ENCODE peak calls at places on chromosomes 3 and 15, in ten cellular contexts. I is adrenal gland; Z is left lung; B is fibroblast of lung; Y is OCI-LY7; F is progenitor cell of endocrine pancreas; K is CD8-positive, alpha-beta T cell; D is activated B cell treated with CpG ODN at 0.5 μM for 24 hours; U is IMR-90; E is H9. A is an unnamed sample.

GRCh38 chr15:67173015-67173414 is 81.4 kb downstream of the AAGAB start:
- DNase-seq in B (no peak), D (no peak), K (no peak), I (no peak), E (no peak), F (no peak), U (no peak), Z (no peak), Y (no peak), A (no peak)

GRCh38 chr3:58013973-58014649 is 5.9 kb downstream of the FLNB start:
- DNase-seq in U (peak), F (no peak), I (no peak), Y (no peak), B (peak), E (no peak), K (no peak), D (no peak), Z (peak), A (no peak)

GRCh38 chr3:120461416-120461815 is 10.6 kb upstream of the FSTL1 start:
- DNase-seq in K (no peak), Y (no peak), D (no peak), U (peak), E (no peak), I (no peak), F (no peak), Z (no peak), B (no peak), A (no peak)

GRCh38 chr15:38254065-38254883 is 1.6 kb downstream of the SPRED1 start:
- DNase-seq in E (no peak), U (peak), B (peak), K (peak), Y (peak), Z (peak), I (peak), D (no peak), F (no peak), A (no peak)

GRCh38 chr3:50502584-50503423 is 630 bp downstream of the CACNA2D2 start:
- DNase-seq in F (peak), I (no peak), D (peak), Z (no peak), K (peak), B (no peak), E (peak), Y (no peak), U (no peak), A (no peak)

GRCh38 chr3:59573911-59574310 is 524.1 kb upstream of the CFAP20DC start:
- DNase-seq in U (peak), B (peak), Z (no peak), D (no peak), I (peak), F (no peak), Y (no peak), E (no peak), K (no peak), A (no peak)

GRCh38 chr3:140467916-140468315 is 209.9 kb upstream of the TRIM42 start:
- DNase-seq in D (no peak), Y (no peak), K (no peak), B (peak), F (no peak), Z (no peak), E (no peak), U (no peak), I (no peak), A (no peak)

GRCh38 chr3:46006646-46007045 is 11.0 kb upstream of the FYCO1 start:
- DNase-seq in E (no peak), B (peak), U (peak), K (no peak), Z (no peak), F (no peak), D (no peak), Y (no peak), I (no peak), A (no peak)

GRCh38 chr3:12246758-12247157 is 42.1 kb upstream of the PPARG start:
- DNase-seq in U (no peak), Z (no peak), I (no peak), B (no peak), D (no peak), Y (no peak), F (no peak), E (no peak), K (no peak), A (no peak)

GRCh38 chr3:11236588-11237461 is 35.4 kb upstream of the ATG7 start:
- DNase-seq in U (peak), K (peak), B (peak), I (peak), E (peak), Z (peak), Y (peak), F (peak), D (peak), A (peak)

GRCh38 chr15:52406601-52407000 is 111.0 kb upstream of the MYO5C start:
- DNase-seq in Z (no peak), K (no peak), Y (no peak), U (no peak), B (peak), F (no peak), D (no peak), E (no peak), I (no peak), A (no peak)

GRCh38 chr3:72347819-72348319 is 500.4 kb downstream of the SHQ1 start:
- DNase-seq in E (peak), I (peak), D (no peak), Z (peak), U (no peak), K (peak), F (peak), Y (no peak), B (peak), A (peak)

GRCh38 chr3:129123314-129124060 is 1.9 kb upstream of the RAB43 start:
- DNase-seq in I (no peak), F (no peak), K (no peak), D (no peak), E (no peak), U (peak), Z (no peak), B (peak), Y (peak), A (no peak)

GRCh38 chr3:188780188-188781147 is 391.3 kb upstream of the TPRG1 start:
- DNase-seq in E (no peak), I (no peak), B (peak), F (no peak), Y (no peak), Z (peak), K (no peak), D (no peak), U (no peak), A (no peak)

GRCh38 chr15:40283615-40284306 is 897 bp upstream of the ANKRD63 start:
- DNase-seq in Z (no peak), I (no peak), U (no peak), D (no peak), B (no peak), F (no peak), Y (no peak), K (no peak), E (no peak), A (no peak)

GRCh38 chr15:40281057-40281850 is 1.6 kb downstream of the ANKRD63 start:
- DNase-seq in B (no peak), Y (no peak), K (no peak), F (no peak), Z (no peak), E (peak), U (no peak), I (no peak), D (no peak), A (no peak)

GRCh38 chr15:40280260-40281056 is 2.4 kb downstream of the ANKRD63 start:
- DNase-seq in F (no peak), Z (no peak), Y (no peak), B (no peak), I (no peak), K (no peak), E (peak), D (no peak), U (no peak), A (no peak)

GRCh38 chr15:40282870-40283614 is at the start of gene ANKRD63:
- DNase-seq in D (peak), K (peak), Y (no peak), F (no peak), U (no peak), E (no peak), B (no peak), Z (no peak), I (no peak), A (no peak)

DNA sequence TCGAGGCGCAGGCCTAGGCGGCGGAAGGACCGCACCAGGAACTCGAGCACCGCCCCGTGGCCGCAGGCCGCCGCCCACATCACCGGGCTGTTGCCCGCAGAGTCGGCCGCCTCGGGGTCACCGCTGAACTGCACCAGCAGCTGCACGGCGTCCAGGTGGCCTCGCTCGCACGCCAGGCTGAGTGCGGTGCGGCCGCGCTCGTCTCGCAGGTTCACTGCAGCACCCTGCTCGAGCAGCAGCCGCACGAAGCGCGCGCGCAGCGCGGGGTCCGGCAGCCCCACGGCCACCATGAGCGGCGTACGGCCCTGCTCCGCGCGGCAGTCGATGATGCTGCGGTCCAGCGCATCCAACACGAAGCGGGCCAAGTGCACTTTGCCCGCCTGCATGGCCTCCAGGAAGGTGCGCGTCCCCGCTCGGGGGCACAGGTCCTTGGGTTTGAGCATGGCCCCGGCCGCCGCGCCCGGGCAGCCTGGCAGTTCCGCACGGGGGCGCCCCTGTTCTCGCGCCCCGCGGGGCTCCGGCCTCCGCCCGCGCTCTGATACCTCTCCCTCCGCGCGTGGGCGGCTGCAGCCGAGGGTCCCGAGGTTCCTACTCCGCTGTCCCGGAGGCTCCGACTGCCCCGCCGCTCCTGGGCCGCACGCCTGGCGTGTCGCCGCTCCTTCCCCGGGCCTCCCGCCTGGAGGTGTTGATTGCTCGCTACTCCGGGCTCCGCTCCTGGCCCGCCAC is 557 bp downstream of the ANKRD63 start:
- DNase-seq in E (peak), K (peak), D (peak), U (no peak), I (no peak), Y (no peak), Z (no peak), B (no peak), F (peak), A (peak)
- TF ChIP-seq CTCF in E (peak), K (peak), D (no peak), U (peak), I (no peak), Y (peak), Z (peak), B (no peak), F (peak), A (peak)

DNA sequence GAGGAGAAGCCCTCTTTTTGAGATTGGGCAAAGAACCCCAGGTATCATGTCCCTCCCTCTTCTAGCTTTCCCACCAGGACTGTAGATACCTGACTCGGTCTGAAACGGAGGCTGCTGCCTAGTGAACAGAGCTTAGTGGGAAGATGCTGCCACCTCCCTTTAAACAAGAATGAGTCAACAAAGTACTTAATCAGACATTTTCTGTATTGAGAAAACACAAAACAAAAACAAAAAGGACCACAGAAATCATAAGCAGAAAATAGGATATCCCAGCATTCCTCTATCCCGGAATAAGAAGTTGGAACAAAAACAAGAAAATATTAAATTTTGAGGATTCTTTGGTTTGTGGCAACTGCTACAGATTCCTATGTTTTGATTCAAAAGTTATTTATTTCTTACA is 51.7 kb upstream of the COL8A1 start:
- DNase-seq in Z (no peak), K (no peak), Y (no peak), I (no peak), B (peak), D (no peak), E (no peak), U (no peak), F (no peak), A (no peak)
- TF ChIP-seq CTCF in Z (no peak), K (no peak), Y (no peak), I (no peak), B (no peak), D (no peak), E (no peak), U (no peak), F (no peak), A (no peak)

DNA sequence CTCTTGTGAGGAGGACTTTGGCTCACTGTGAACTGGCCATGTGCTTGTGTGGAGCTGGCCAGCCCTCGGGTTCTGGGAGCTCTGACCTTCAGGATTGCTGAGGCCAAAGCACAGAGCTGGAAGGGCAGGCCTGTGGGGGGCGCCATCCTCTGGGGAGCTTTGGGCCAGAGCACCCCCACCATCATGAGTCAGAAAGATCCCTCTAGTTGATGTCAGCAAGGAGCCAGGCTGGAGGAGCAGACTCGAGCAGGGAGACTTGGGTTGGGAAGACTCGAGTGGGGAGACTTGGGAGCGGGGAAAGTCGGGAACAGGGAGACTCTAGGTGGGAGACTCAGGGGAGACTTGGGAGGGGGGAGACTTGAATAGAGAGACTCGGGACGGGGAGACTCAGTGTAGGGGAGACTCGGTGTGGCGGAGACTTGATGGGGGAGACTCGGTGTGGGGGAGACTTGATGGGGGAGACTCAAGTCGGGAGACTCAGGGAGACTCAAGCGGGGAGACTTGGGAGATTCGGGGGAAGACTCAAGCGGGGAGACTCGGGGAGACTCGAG is 37.7 kb upstream of the PLXNA1 start:
- DNase-seq in F (no peak), D (no peak), K (no peak), Y (no peak), I (no peak), E (peak), Z (no peak), B (no peak), U (no peak), A (no peak)
- TF ChIP-seq CTCF in F (no peak), D (no peak), K (no peak), Y (peak), I (no peak), E (peak), Z (no peak), B (no peak), U (no peak), A (no peak)

GRCh38 chr3:172201136-172201989 is 162.0 kb downstream of the FNDC3B start:
- DNase-seq in B (peak), K (no peak), D (no peak), Y (no peak), I (peak), E (no peak), U (peak), Z (peak), F (no peak), A (no peak)

GRCh38 chr3:172202797-172203196 is 163.4 kb downstream of the FNDC3B start:
- DNase-seq in I (no peak), B (no peak), K (no peak), D (no peak), Y (no peak), F (no peak), E (no peak), Z (no peak), U (no peak), A (no peak)

GRCh38 chr3:172203522-172204258 is 164.3 kb downstream of the FNDC3B start:
- DNase-seq in I (no peak), Y (no peak), K (no peak), B (no peak), U (no peak), Z (no peak), F (no peak), D (no peak), E (no peak), A (no peak)

GRCh38 chr3:172199850-172200369 is 160.5 kb downstream of the FNDC3B start:
- DNase-seq in I (no peak), Y (no peak), Z (no peak), K (no peak), D (no peak), E (no peak), F (no peak), B (no peak), U (no peak), A (no peak)

GRCh38 chr3:172201990-172202318 is 162.6 kb downstream of the FNDC3B start:
- DNase-seq in E (no peak), K (no peak), I (no peak), Z (no peak), U (peak), D (no peak), F (no peak), B (peak), Y (no peak), A (no peak)
- TF ChIP-seq CTCF in E (no peak), K (no peak), I (no peak), Z (no peak), U (peak), D (no peak), F (no peak), B (peak), Y (no peak), A (no peak)

DNA sequence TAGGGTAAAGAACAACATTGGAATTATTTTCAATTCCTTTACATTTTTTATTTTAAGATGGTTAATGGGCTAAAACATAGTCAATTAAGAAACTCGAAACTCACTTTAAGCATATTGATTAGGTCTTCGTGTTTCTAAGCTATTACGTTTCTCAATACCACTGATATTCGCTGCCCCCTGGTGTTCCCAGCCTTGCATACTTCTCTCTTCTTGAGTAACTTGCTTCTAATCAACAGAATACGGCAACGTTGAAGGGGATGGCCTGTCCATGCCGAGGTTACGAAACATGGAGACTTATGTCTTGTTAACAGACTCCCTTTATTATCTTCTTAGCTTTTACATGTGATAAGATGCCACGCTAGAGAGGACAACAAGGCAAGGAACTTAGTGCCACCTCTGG is 43.6 kb downstream of the ROBO1 start:
- DNase-seq in Z (no peak), U (no peak), K (no peak), F (no peak), D (no peak), E (peak), I (no peak), B (no peak), Y (no peak), A (no peak)
- TF ChIP-seq CTCF in Z (no peak), U (no peak), K (no peak), F (peak), D (no peak), E (peak), I (no peak), B (no peak), Y (peak), A (no peak)

DNA sequence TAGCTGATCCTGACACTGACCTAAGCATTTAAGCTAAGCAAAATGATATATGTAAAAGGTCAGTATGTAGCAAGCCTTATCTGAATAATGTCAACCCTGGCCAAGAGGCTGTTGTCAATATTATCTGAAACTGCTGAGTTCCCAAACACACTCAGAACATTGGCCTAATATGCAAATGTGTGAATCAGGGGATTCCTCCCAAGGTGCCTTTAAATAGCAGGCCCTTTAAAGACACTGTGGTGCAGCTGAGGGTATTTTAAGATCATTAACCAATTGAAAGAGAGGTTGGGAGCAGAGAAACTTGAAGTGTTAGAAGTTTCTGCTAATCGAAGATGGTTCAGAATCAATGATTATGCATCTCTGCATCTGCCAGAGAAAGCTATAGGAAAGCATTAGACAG is 207.0 kb downstream of the NTRK3 start:
- DNase-seq in Y (no peak), I (no peak), U (no peak), Z (no peak), E (no peak), F (no peak), D (no peak), K (no peak), B (no peak), A (no peak)
- TF ChIP-seq CTCF in Y (no peak), I (no peak), U (no peak), Z (no peak), E (no peak), F (no peak), D (no peak), K (no peak), B (no peak), A (no peak)

GRCh38 chr3:23884481-23884880 is 32.3 kb downstream of the NKIRAS1 start:
- DNase-seq in K (no peak), U (no peak), I (no peak), Y (no peak), E (no peak), D (no peak), Z (no peak), F (no peak), B (no peak), A (no peak)
- TF ChIP-seq CTCF in K (no peak), U (peak), I (no peak), Y (peak), E (peak), D (no peak), Z (no peak), F (peak), B (no peak), A (no peak)

GRCh38 chr3:195849322-195850074 is 37.8 kb upstream of the MUC4 start:
- DNase-seq in D (no peak), K (no peak), B (no peak), U (no peak), I (no peak), Y (no peak), Z (no peak), E (no peak), F (no peak), A (no peak)
- TF ChIP-seq CTCF in D (no peak), K (no peak), B (no peak), U (no peak), I (no peak), Y (no peak), Z (no peak), E (no peak), F (no peak), A (no peak)

DNA sequence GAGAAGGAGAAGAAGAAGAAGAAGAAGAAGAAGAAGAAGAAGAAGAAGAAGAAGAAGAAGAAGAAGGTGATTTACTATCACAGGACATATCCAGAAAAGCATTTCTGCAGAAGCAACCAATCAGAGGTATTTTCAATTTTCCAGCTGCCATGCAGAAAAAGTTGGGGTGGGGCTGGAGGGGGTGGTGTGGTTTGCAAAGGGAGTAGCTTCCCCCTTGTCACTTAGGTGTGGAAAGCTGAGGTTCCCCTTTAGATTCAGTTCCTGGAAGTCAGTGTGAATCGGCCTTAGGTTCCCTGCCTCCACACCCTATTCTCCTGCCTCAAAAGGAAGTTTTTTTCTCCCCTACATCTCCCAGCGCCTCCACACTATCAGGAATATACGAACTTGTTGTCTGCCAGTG is 276.7 kb upstream of the ARRDC4 start:
- DNase-seq in U (no peak), I (no peak), B (no peak), D (no peak), Z (no peak), F (no peak), E (no peak), Y (no peak), K (no peak), A (no peak)
- TF ChIP-seq CTCF in U (no peak), I (no peak), B (no peak), D (no peak), Z (no peak), F (no peak), E (no peak), Y (no peak), K (no peak), A (no peak)

A was measured in CD4-positive, alpha-beta T cell.